ENCODE peak calls at places on chromosome 20, in five cellular contexts. One of them, this sample, is unnamed.

GRCh38 chr20:6053776-6054688 is at the start of gene LRRN4:
- DNase-seq in HepG2: peak
- DNase-seq in K562: no peak
- DNase-seq in GM12878: no peak
- DNase-seq in HCT116: peak
- DNase-seq in this sample: peak

GRCh38 chr20:53959849-53960585 is 110.4 kb downstream of the BCAS1 start:
- DNase-seq in HepG2: peak
- DNase-seq in K562: no peak
- DNase-seq in GM12878: no peak
- DNase-seq in HCT116: no peak
- DNase-seq in this sample: no peak

GRCh38 chr20:21505810-21506530 is 7.9 kb downstream of the NKX2-2 start:
- DNase-seq in HepG2: no peak
- DNase-seq in K562: peak
- DNase-seq in GM12878: no peak
- DNase-seq in HCT116: peak
- DNase-seq in this sample: no peak

GRCh38 chr20:3000852-3001523 is 42.4 kb upstream of the GNRH2 start:
- DNase-seq in HepG2: no peak
- DNase-seq in K562: peak
- DNase-seq in GM12878: no peak
- DNase-seq in HCT116: peak
- DNase-seq in this sample: peak

GRCh38 chr20:43977252-43977651 is 62.6 kb downstream of the TOX2 start:
- DNase-seq in HepG2: no peak
- DNase-seq in K562: no peak
- DNase-seq in GM12878: no peak
- DNase-seq in HCT116: no peak
- DNase-seq in this sample: no peak

GRCh38 chr20:8969062-8969694 is 99.7 kb upstream of the PLCB4 start:
- DNase-seq in HepG2: no peak
- DNase-seq in K562: no peak
- DNase-seq in GM12878: no peak
- DNase-seq in HCT116: no peak
- DNase-seq in this sample: peak

GRCh38 chr20:52490715-52491430 is 299.3 kb upstream of the ZFP64 start:
- DNase-seq in HepG2: no peak
- DNase-seq in K562: no peak
- DNase-seq in GM12878: no peak
- DNase-seq in HCT116: no peak
- DNase-seq in this sample: no peak

GRCh38 chr20:12640255-12640654 is 368.5 kb upstream of the SPTLC3 start:
- DNase-seq in HepG2: no peak
- DNase-seq in K562: no peak
- DNase-seq in GM12878: no peak
- DNase-seq in HCT116: no peak
- DNase-seq in this sample: no peak

GRCh38 chr20:19760371-19760721 is 2.3 kb downstream of the RIN2 start:
- DNase-seq in HepG2: no peak
- DNase-seq in K562: no peak
- DNase-seq in GM12878: no peak
- DNase-seq in HCT116: no peak
- DNase-seq in this sample: no peak

GRCh38 chr20:25188218-25188617 is 7.3 kb upstream of the ENTPD6 start:
- DNase-seq in HepG2: no peak
- DNase-seq in K562: no peak
- DNase-seq in GM12878: no peak
- DNase-seq in HCT116: no peak
- DNase-seq in this sample: no peak

GRCh38 chr20:478010-478948 is 15.9 kb upstream of the TBC1D20 start:
- DNase-seq in HepG2: peak
- DNase-seq in K562: no peak
- DNase-seq in GM12878: no peak
- DNase-seq in HCT116: no peak
- DNase-seq in this sample: no peak

GRCh38 chr20:38109025-38109541 is 56.0 kb downstream of the TGM2 start:
- DNase-seq in HepG2: no peak
- DNase-seq in K562: no peak
- DNase-seq in GM12878: no peak
- DNase-seq in HCT116: no peak
- DNase-seq in this sample: no peak

GRCh38 chr20:16368645-16369292 is 204.5 kb downstream of the KIF16B start:
- DNase-seq in HepG2: peak
- DNase-seq in K562: no peak
- DNase-seq in GM12878: no peak
- DNase-seq in HCT116: no peak
- DNase-seq in this sample: no peak

GRCh38 chr20:50226093-50226974 is 35.7 kb downstream of the CEBPB start:
- DNase-seq in HepG2: no peak
- DNase-seq in K562: peak
- DNase-seq in GM12878: no peak
- DNase-seq in HCT116: no peak
- DNase-seq in this sample: no peak

GRCh38 chr20:50704971-50705370 is 13.6 kb upstream of the RIPOR3 start:
- DNase-seq in HepG2: no peak
- DNase-seq in K562: no peak
- DNase-seq in GM12878: no peak
- DNase-seq in HCT116: no peak
- DNase-seq in this sample: no peak

GRCh38 chr20:50967621-50968020 is 9.0 kb downstream of the MOCS3 start:
- DNase-seq in HepG2: no peak
- DNase-seq in K562: no peak
- DNase-seq in GM12878: no peak
- DNase-seq in HCT116: no peak
- DNase-seq in this sample: no peak

GRCh38 chr20:52914870-52915269 is 57.3 kb upstream of the TSHZ2 start:
- DNase-seq in HepG2: no peak
- DNase-seq in K562: no peak
- DNase-seq in GM12878: no peak
- DNase-seq in HCT116: no peak
- DNase-seq in this sample: no peak

GRCh38 chr20:4844325-4844724 is 122.6 kb downstream of the PRND start:
- DNase-seq in HepG2: no peak
- DNase-seq in K562: no peak
- DNase-seq in GM12878: no peak
- DNase-seq in HCT116: no peak
- DNase-seq in this sample: no peak

GRCh38 chr20:14918981-14919380 is 581.6 kb upstream of the FLRT3 start:
- DNase-seq in HepG2: no peak
- DNase-seq in K562: no peak
- DNase-seq in GM12878: no peak
- DNase-seq in HCT116: no peak
- DNase-seq in this sample: no peak

GRCh38 chr20:48612335-48612734 is 215.5 kb downstream of the PREX1 start:
- DNase-seq in HepG2: no peak
- DNase-seq in K562: no peak
- DNase-seq in GM12878: no peak
- DNase-seq in HCT116: no peak
- DNase-seq in this sample: no peak

GRCh38 chr20:33814238-33814712 is 3.1 kb downstream of the CHMP4B start:
- DNase-seq in HepG2: no peak
- DNase-seq in K562: no peak
- DNase-seq in GM12878: no peak
- DNase-seq in HCT116: no peak
- DNase-seq in this sample: no peak
- TF ChIP-seq JUND in HepG2: no peak
- TF ChIP-seq JUND in K562: no peak
- TF ChIP-seq JUND in GM12878: no peak
- TF ChIP-seq JUND in HCT116: no peak
- TF ChIP-seq JUND in this sample: no peak

DNA sequence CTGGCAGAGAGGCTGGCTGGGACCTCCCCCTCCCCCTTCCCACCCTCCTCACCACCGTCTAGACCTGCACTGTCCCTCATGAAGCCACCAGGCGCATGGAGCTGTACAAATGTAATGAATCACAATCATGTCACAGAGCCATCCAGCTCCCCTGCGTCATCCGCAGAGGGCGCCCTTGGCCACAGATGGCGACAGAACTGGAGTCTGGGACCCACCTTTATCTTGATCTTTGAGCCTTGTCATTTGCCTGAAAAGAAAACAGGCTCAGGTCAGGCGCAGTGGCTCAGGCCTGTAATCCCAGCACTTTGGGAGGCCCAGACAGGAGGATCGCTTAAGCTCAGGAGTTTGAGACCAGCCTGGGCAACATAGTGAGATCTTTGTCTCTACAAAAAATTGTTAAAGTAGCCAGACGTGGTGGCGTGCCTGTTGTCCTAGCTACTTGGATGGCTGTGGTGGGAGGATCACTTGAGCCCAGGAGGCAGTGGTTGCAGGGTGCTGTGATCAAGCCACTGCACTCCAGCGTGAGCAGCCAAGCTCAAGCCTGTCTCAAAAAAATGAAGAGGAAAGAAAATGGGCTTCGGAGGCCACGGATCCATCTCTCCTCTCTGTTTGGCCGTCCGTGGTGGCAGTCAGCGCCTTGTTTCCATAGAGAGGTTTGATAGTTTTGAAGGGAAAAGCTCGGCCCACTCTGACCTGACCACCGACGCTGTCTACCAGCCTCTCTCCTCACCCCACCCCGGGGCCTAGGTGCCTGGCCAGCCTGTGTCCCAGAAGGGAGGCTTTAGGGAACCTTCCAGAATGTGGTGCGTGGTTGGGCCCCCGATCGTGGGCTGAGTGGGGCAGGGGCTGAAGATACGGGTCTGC is 6.2 kb downstream of the COL9A3 start:
- DNase-seq in HepG2: peak
- DNase-seq in K562: peak
- DNase-seq in GM12878: no peak
- DNase-seq in HCT116: peak
- DNase-seq in this sample: peak
- TF ChIP-seq JUND in HepG2: peak
- TF ChIP-seq JUND in K562: peak
- TF ChIP-seq JUND in GM12878: no peak
- TF ChIP-seq JUND in HCT116: no peak
- TF ChIP-seq JUND in this sample: no peak

DNA sequence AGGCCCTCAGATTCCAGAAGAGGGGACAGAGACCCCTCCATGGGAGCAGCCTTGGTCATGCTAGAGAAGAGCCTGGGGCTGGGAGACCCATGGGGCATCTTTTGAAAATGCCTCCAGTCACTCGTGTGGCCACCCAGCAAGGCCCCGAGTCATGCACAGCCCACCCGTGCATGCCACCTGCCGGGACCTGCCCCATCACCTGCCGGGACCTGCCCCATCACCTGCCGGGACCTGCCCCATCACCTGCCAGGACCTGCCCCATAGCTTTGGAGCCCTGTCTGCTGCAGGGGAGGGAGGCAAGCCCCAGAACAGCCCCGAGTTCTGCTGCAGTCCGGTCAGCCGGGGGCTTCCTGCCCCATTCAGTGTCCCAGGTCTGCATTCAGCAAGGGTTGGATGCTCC is 37.5 kb upstream of the SLCO4A1 start:
- DNase-seq in HepG2: no peak
- DNase-seq in K562: no peak
- DNase-seq in GM12878: no peak
- DNase-seq in HCT116: no peak
- DNase-seq in this sample: no peak
- TF ChIP-seq JUND in HepG2: no peak
- TF ChIP-seq JUND in K562: no peak
- TF ChIP-seq JUND in GM12878: no peak
- TF ChIP-seq JUND in HCT116: no peak
- TF ChIP-seq JUND in this sample: no peak

GRCh38 chr20:17468073-17468840 is 62.9 kb downstream of the BFSP1 start:
- DNase-seq in HepG2: no peak
- DNase-seq in K562: no peak
- DNase-seq in GM12878: no peak
- DNase-seq in HCT116: no peak
- DNase-seq in this sample: no peak
- TF ChIP-seq JUND in HepG2: no peak
- TF ChIP-seq JUND in K562: no peak
- TF ChIP-seq JUND in GM12878: no peak
- TF ChIP-seq JUND in HCT116: no peak
- TF ChIP-seq JUND in this sample: no peak

GRCh38 chr20:57622579-57623381 is 2.6 kb upstream of the ZBP1 start:
- DNase-seq in HepG2: peak
- DNase-seq in K562: peak
- DNase-seq in GM12878: no peak
- DNase-seq in HCT116: peak
- DNase-seq in this sample: peak

GRCh38 chr20:57620999-57621398 is 773 bp upstream of the ZBP1 start:
- DNase-seq in HepG2: no peak
- DNase-seq in K562: no peak
- DNase-seq in GM12878: no peak
- DNase-seq in HCT116: no peak
- DNase-seq in this sample: no peak

GRCh38 chr20:57622201-57622570 is 2.0 kb upstream of the ZBP1 start:
- DNase-seq in HepG2: no peak
- DNase-seq in K562: no peak
- DNase-seq in GM12878: no peak
- DNase-seq in HCT116: no peak
- DNase-seq in this sample: no peak

GRCh38 chr20:57620274-57620990 is at the start of gene ZBP1:
- DNase-seq in HepG2: no peak
- DNase-seq in K562: no peak
- DNase-seq in GM12878: peak
- DNase-seq in HCT116: no peak
- DNase-seq in this sample: no peak

GRCh38 chr20:57621426-57622200 is 1.4 kb upstream of the ZBP1 start:
- DNase-seq in HepG2: no peak
- DNase-seq in K562: no peak
- DNase-seq in GM12878: no peak
- DNase-seq in HCT116: no peak
- DNase-seq in this sample: no peak
- TF ChIP-seq JUND in HepG2: no peak
- TF ChIP-seq JUND in K562: no peak
- TF ChIP-seq JUND in GM12878: no peak
- TF ChIP-seq JUND in HCT116: no peak
- TF ChIP-seq JUND in this sample: no peak

This sample was measured in T47D.